ENCODE peak calls at places on chromosomes 5 and 9, in five cellular contexts. F, X, R, J and N are unnamed samples.

GRCh38 chr5:15452030-15452429 is 48.0 kb upstream of the FBXL7 start:
- DNase-seq in F (no peak), X (no peak), R (no peak), J (no peak), N (no peak)

GRCh38 chr9:21995652-21996275 is 1.2 kb downstream of the CDKN2B-AS1 start:
- DNase-seq in F (no peak), R (peak), X (no peak), J (no peak), N (no peak)

GRCh38 chr5:10567781-10568321 is 4.0 kb downstream of the ANKRD33B start:
- DNase-seq in X (no peak), R (peak), F (no peak), J (no peak), N (no peak)

GRCh38 chr5:83277154-83277553 is 194.4 kb upstream of the VCAN start:
- DNase-seq in R (no peak), F (no peak), X (no peak), J (no peak), N (peak)

GRCh38 chr5:158978061-158978745 is 121.5 kb downstream of the EBF1 start:
- DNase-seq in X (no peak), R (peak), J (no peak), F (no peak), N (peak)

GRCh38 chr5:104179057-104179456 is 616.5 kb upstream of the NUDT12 start:
- DNase-seq in F (no peak), R (peak), X (no peak), J (no peak), N (peak)

GRCh38 chr5:16741007-16741406 is 124.2 kb upstream of the RETREG1 start:
- DNase-seq in J (no peak), R (peak), X (no peak), F (no peak), N (peak)

GRCh38 chr9:33044677-33045282 is 19.7 kb downstream of the DNAJA1 start:
- DNase-seq in F (no peak), X (no peak), R (no peak), J (no peak), N (peak)

GRCh38 chr5:73122875-73123810 is 2.8 kb downstream of the TMEM171 start:
- DNase-seq in X (no peak), J (no peak), R (peak), F (no peak), N (peak)

GRCh38 chr5:149913449-149914419 is 30.9 kb downstream of the PDE6A start:
- DNase-seq in R (no peak), X (no peak), J (no peak), F (no peak), N (no peak)

GRCh38 chr9:134335095-134335489 is 8.8 kb downstream of the RXRA start:
- DNase-seq in F (no peak), J (no peak), X (no peak), R (peak), N (peak)

GRCh38 chr5:34903260-34903659 is 12.0 kb downstream of the RAD1 start:
- DNase-seq in X (no peak), F (no peak), R (no peak), J (no peak), N (no peak)

GRCh38 chr5:34900660-34901059 is 14.6 kb downstream of the RAD1 start:
- DNase-seq in X (no peak), R (no peak), J (no peak), F (no peak), N (no peak)

GRCh38 chr5:34905564-34905963 is 9.7 kb downstream of the RAD1 start:
- DNase-seq in J (no peak), R (no peak), F (no peak), X (no peak), N (peak)
- TF ChIP-seq CTCF in J (peak), R (peak), F (peak), X (peak), N (peak)

GRCh38 chr9:80285325-80285724 is 713.6 kb downstream of the TLE4 start:
- DNase-seq in R (peak), X (no peak), J (no peak), F (no peak), N (peak)
- TF ChIP-seq CTCF in R (peak), X (peak), J (no peak), F (no peak), N (no peak)

DNA sequence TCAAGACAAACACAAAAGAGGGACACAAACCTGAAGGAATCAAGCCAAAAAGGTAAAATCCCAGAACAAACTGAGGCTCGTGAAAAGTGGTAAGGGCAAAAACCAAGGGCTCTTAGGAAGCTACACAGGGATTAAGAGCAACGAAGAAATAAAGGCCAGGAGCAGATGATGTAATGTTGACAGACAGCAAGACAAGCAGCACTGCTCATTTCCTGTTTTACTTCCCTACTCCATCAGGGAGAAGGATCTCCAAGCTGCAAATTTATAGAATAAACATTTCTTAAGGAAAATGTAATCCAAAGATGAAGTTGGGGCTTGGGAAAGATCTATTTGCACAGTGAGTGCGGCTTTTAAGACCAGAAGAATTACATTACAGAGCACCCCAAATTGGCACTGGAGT is 182.3 kb upstream of the MAP1B start:
- DNase-seq in R (peak), F (no peak), J (no peak), X (no peak), N (peak)
- TF ChIP-seq CTCF in R (no peak), F (no peak), J (no peak), X (no peak), N (no peak)

GRCh38 chr5:117748336-117748735 is 1173.7 kb upstream of the SEMA6A start:
- DNase-seq in J (no peak), R (no peak), F (no peak), X (no peak), N (no peak)
- TF ChIP-seq CTCF in J (no peak), R (no peak), F (no peak), X (no peak), N (no peak)

DNA sequence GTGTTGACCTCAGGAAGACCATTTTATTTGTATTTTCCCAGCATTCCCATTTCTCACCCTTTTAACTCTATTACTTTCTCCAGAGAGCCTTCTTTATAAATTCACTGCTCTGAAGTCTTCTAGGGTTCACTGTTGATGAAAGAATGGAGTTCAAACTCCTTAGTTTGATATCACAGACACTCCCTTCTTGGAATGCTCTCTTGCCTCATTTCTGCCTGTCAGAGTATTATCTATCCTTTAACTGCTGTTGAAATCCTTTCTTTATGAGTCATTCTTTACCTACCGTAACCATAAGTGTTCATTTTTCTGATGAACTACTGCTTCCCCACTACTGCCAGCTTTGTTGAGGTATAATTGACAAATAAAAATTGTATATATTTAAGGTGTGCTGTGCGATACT is 4.3 kb downstream of the RIC1 start:
- DNase-seq in R (peak), X (no peak), J (no peak), F (no peak), N (peak)
- TF ChIP-seq CTCF in R (no peak), X (no peak), J (no peak), F (no peak), N (no peak)

GRCh38 chr5:170694911-170695310 is 88.6 kb upstream of the GABRP start:
- DNase-seq in R (no peak), F (no peak), J (no peak), X (no peak), N (no peak)

GRCh38 chr5:170693701-170694100 is 89.8 kb upstream of the GABRP start:
- DNase-seq in R (no peak), J (no peak), F (no peak), X (no peak), N (no peak)

GRCh38 chr5:170697031-170697430 is 86.5 kb upstream of the GABRP start:
- DNase-seq in F (no peak), J (no peak), X (no peak), R (no peak), N (no peak)

DNA sequence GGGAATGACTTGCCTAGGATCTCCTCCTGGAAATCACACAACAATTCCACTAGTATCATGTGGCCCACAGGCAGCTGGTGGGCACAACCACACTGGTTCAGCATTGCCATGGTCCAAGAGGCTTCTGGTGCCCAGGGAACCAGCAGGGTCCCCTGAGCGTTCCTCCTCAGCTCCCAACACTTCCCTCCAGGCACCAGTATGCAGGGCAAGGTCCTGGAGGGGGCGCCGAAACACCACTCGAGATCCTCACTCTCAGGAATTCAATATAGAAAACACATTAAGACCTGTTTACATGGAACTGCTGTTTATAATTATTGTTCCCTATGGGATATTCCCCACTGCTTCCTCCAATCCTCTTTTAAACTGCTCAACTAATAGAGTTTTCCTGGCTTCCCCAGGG is 91.9 kb upstream of the GABRP start:
- DNase-seq in F (no peak), R (no peak), J (no peak), X (no peak), N (peak)
- TF ChIP-seq CTCF in F (no peak), R (no peak), J (no peak), X (no peak), N (no peak)

GRCh38 chr5:95235439-95235982 is 49.4 kb downstream of the MCTP1 start:
- DNase-seq in F (no peak), X (no peak), R (no peak), J (no peak), N (no peak)

GRCh38 chr5:95241635-95242034 is 43.3 kb downstream of the MCTP1 start:
- DNase-seq in X (no peak), J (no peak), R (no peak), F (no peak), N (no peak)

GRCh38 chr5:95237324-95237723 is 47.6 kb downstream of the MCTP1 start:
- DNase-seq in F (no peak), J (no peak), R (no peak), X (no peak), N (no peak)

GRCh38 chr5:95241155-95241554 is 43.7 kb downstream of the MCTP1 start:
- DNase-seq in R (no peak), F (no peak), X (no peak), J (no peak), N (no peak)

GRCh38 chr5:95238560-95239325 is 46.2 kb downstream of the MCTP1 start:
- DNase-seq in J (no peak), R (peak), X (no peak), F (no peak), N (peak)
- TF ChIP-seq CTCF in J (peak), R (no peak), X (peak), F (no peak), N (peak)

GRCh38 chr9:20625003-20625349 is 2.7 kb upstream of the MLLT3 start:
- DNase-seq in X (no peak), J (no peak), R (no peak), F (no peak), N (no peak)
- TF ChIP-seq CTCF in X (no peak), J (no peak), R (no peak), F (peak), N (no peak)

DNA sequence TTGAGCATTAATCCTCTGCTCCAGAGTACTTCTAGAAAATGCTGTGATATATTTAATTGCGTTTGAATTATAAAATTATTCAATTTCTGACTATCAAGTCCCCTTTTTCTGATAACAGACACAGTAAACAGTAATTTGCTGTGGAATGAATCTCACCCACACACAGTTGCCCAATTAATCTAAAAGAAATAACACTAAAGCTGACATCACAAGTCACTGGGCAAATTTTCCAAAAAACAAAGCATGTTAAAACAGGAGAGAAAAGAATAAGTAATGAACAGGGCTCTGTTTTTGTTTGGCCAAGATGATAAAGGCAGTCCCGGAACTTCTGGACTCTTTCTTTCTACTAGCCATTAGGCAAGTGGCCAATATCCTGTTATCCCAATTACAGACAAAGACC is 56.5 kb downstream of the SLC27A6 start:
- DNase-seq in R (no peak), X (no peak), J (no peak), F (no peak), N (no peak)
- TF ChIP-seq CTCF in R (no peak), X (no peak), J (no peak), F (no peak), N (no peak)